ENCODE peak calls at places on chromosome 13, in five cellular contexts. T, V, R, N and C are unnamed samples.

GRCh38 chr13:20685042-20685441 is 18.5 kb upstream of the IL17D start:
- DNase-seq in T (no peak), V (no peak), R (no peak), N (no peak), C (no peak)

GRCh38 chr13:41568990-41569387 is 111.6 kb downstream of the RGCC start:
- DNase-seq in T (no peak), V (no peak), R (no peak), N (no peak), C (no peak)

GRCh38 chr13:97273341-97273831 is 51.3 kb downstream of the MBNL2 start:
- DNase-seq in T (no peak), V (no peak), R (peak), N (no peak), C (no peak)

GRCh38 chr13:36616706-36617105 is 57.1 kb upstream of the SERTM1 start:
- DNase-seq in T (no peak), V (no peak), R (no peak), N (no peak), C (no peak)

GRCh38 chr13:24071423-24072075 is 89.0 kb upstream of the SPATA13 start:
- DNase-seq in T (no peak), V (no peak), R (peak), N (no peak), C (no peak)

GRCh38 chr13:20534038-20534608 is 8.5 kb upstream of the CRYL1 start:
- DNase-seq in T (no peak), V (no peak), R (no peak), N (no peak), C (no peak)

GRCh38 chr13:70117506-70117905 is 9.3 kb upstream of the KLHL1 start:
- DNase-seq in T (no peak), V (no peak), R (no peak), N (no peak), C (no peak)

GRCh38 chr13:66200555-66200954 is 1029.6 kb downstream of the PCDH9 start:
- DNase-seq in T (no peak), V (no peak), R (no peak), N (no peak), C (no peak)

GRCh38 chr13:66914155-66914554 is 316.0 kb downstream of the PCDH9 start:
- DNase-seq in T (no peak), V (no peak), R (no peak), N (no peak), C (no peak)

GRCh38 chr13:30376426-30377311 is 45.6 kb upstream of the UBE2L5 start:
- DNase-seq in T (no peak), V (no peak), R (peak), N (no peak), C (no peak)

GRCh38 chr13:102972191-102972590 is 94.0 kb downstream of the SLC10A2 start:
- DNase-seq in T (no peak), V (no peak), R (no peak), N (no peak), C (no peak)

GRCh38 chr13:98693756-98694155 is 58.7 kb downstream of the SLC15A1 start:
- DNase-seq in T (no peak), V (no peak), R (no peak), N (no peak), C (no peak)

GRCh38 chr13:93690139-93690538 is 463.5 kb downstream of the GPC6 start:
- DNase-seq in T (no peak), V (peak), R (peak), N (no peak), C (no peak)

GRCh38 chr13:111245781-111246384 is 74.6 kb upstream of the TEX29 start:
- DNase-seq in T (no peak), V (no peak), R (no peak), N (no peak), C (no peak)

GRCh38 chr13:89315287-89315686 is 1644.1 kb downstream of the SLITRK5 start:
- DNase-seq in T (no peak), V (no peak), R (no peak), N (no peak), C (no peak)

GRCh38 chr13:67353891-67354459 is 123.8 kb upstream of the PCDH9 start:
- DNase-seq in T (no peak), V (no peak), R (no peak), N (no peak), C (no peak)

GRCh38 chr13:105116966-105117365 is 1418.5 kb downstream of the EFNB2 start:
- DNase-seq in T (no peak), V (no peak), R (no peak), N (no peak), C (no peak)

GRCh38 chr13:110518571-110518970 is 43.0 kb downstream of the RAB20 start:
- DNase-seq in T (no peak), V (no peak), R (no peak), N (no peak), C (no peak)

GRCh38 chr13:94305463-94305862 is 174.0 kb downstream of the DCT start:
- DNase-seq in T (peak), V (peak), R (peak), N (peak), C (no peak)

GRCh38 chr13:105908581-105908980 is 626.9 kb downstream of the EFNB2 start:
- DNase-seq in T (no peak), V (no peak), R (no peak), N (no peak), C (no peak)

GRCh38 chr13:23579886-23580706 is 9.9 kb downstream of the TNFRSF19 start:
- DNase-seq in T (no peak), V (no peak), R (peak), N (no peak), C (no peak)

GRCh38 chr13:42333613-42334328 is 61.8 kb downstream of the AKAP11 start:
- DNase-seq in T (no peak), V (no peak), R (peak), N (no peak), C (no peak)

GRCh38 chr13:57865600-57866294 is 234.2 kb downstream of the PCDH17 start:
- DNase-seq in T (no peak), V (no peak), R (peak), N (no peak), C (no peak)

GRCh38 chr13:43543331-43543730 is 243.4 kb downstream of the ENOX1 start:
- DNase-seq in T (no peak), V (no peak), R (no peak), N (no peak), C (no peak)

GRCh38 chr13:59111711-59112110 is 1052.0 kb downstream of the DIAPH3 start:
- DNase-seq in T (no peak), V (no peak), R (no peak), N (no peak), C (no peak)

GRCh38 chr13:110634558-110634957 is 19.2 kb downstream of the NAXD start:
- DNase-seq in T (no peak), V (no peak), R (no peak), N (no peak), C (no peak)

GRCh38 chr13:99436013-99436412 is 65.3 kb upstream of the TM9SF2 start:
- DNase-seq in T (no peak), V (no peak), R (peak), N (no peak), C (no peak)

GRCh38 chr13:85091835-85092234 is 707.4 kb downstream of the SLITRK6 start:
- DNase-seq in T (no peak), V (no peak), R (peak), N (no peak), C (no peak)

GRCh38 chr13:33722216-33722900 is 95.6 kb upstream of the RFC3 start:
- DNase-seq in T (no peak), V (no peak), R (no peak), N (no peak), C (no peak)

GRCh38 chr13:59424661-59425060 is 739.1 kb downstream of the DIAPH3 start:
- DNase-seq in T (no peak), V (no peak), R (no peak), N (no peak), C (no peak)

GRCh38 chr13:25848822-25849740 is 202.7 kb downstream of the SHISA2 start:
- DNase-seq in T (no peak), V (no peak), R (no peak), N (no peak), C (no peak)

GRCh38 chr13:21022694-21023325 is 38.6 kb downstream of the LATS2 start:
- DNase-seq in T (no peak), V (no peak), R (no peak), N (peak), C (no peak)

GRCh38 chr13:54573186-54573585 is 1544.6 kb downstream of the OLFM4 start:
- DNase-seq in T (no peak), V (no peak), R (no peak), N (no peak), C (no peak)

GRCh38 chr13:54574791-54575190 is 1546.2 kb downstream of the OLFM4 start:
- DNase-seq in T (no peak), V (no peak), R (no peak), N (no peak), C (no peak)
- H3K4me3 ChIP-seq in T (no peak), V (no peak), R (no peak), N (no peak), C (no peak)

DNA sequence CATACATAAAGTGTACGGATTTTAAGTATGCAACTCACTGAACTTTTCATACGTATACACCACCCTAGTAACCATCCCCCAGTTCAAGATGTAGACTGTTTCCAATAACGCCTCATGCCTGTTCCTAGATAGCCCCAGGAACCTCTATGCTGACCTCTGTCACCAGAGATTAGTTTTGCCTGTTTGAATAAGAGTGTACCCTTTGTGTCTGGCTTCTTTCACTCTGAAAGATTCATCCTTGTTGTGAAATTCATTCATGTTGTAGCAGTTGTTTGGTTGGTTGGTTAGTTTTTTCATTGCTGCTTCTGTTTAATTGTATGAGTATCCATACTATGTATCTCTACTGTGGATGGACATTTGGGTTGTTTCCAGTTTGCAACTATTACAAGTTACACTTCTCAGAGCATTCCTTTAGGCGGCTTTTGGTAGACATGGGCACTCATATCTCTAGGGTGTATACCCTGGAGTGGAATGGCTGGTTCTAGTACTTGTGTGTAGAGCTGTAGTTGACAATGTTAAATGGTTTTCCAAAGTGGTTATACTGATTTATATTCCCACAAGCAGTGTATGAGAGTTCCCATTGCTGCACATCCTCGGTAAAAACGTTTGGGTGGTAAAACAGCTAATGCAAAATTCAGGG is 1.6 kb downstream of the RNASEH2B start:
- DNase-seq in T (no peak), V (no peak), R (peak), N (no peak), C (no peak)
- H3K4me3 ChIP-seq in T (peak), V (peak), R (peak), N (peak), C (no peak)

GRCh38 chr13:114128348-114128623 is 4.1 kb downstream of the RASA3 start:
- DNase-seq in T (no peak), V (no peak), R (no peak), N (no peak), C (no peak)
- H3K4me3 ChIP-seq in T (peak), V (peak), R (no peak), N (peak), C (no peak)

GRCh38 chr13:95968906-95969305 is 84.3 kb downstream of the UGGT2 start:
- DNase-seq in T (no peak), V (no peak), R (no peak), N (no peak), C (no peak)
- H3K4me3 ChIP-seq in T (no peak), V (no peak), R (no peak), N (no peak), C (no peak)

DNA sequence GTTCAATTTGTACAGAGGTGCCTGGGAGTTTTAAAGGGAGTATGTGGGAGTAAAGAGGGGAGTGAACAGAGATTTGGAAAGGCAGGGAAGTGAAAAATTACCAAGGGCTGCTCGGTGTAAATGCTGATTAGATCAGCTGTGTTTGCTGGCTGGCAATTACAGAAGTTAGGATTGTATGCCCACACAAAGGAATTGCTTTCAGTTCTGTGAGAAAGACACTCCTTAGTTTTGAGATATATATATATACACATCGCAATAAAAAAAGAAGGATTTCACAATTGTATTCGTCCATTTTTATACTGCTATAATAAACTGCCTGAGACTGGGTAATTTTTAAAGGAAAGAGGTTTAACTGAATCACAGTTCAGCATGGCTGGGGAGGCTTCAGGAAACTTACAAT is 196.3 kb downstream of the SLITRK5 start:
- DNase-seq in T (no peak), V (no peak), R (no peak), N (no peak), C (no peak)
- H3K4me3 ChIP-seq in T (no peak), V (no peak), R (no peak), N (no peak), C (no peak)